ENCODE peak calls at places on chromosomes 16 and 17, in eight cellular contexts. One of them, this sample, is unnamed.
A peak's percentile ranks its signal among the peaks of the same experiment; 100 is the strongest.

GRCh38 chr16:80150978-80151705 is 389.7 kb upstream of the DYNLRB2 start:
- DNase-seq in GM20000: no peak
- DNase-seq in D341Med: no peak
- DNase-seq in AG09309: peak; percentile 73
- DNase-seq in kidney epithelial cell: no peak
- DNase-seq in HEK293T: no peak
- DNase-seq in anterior cingulate cortex: no peak
- DNase-seq in activated naive CD8-positive, alpha-beta T cell treated with anti-CD3 and anti-CD28 coated beads, Interleukin-2, amount 50 U/mL, for 24 hours: no peak
- DNase-seq in this sample: no peak

GRCh38 chr17:75908201-75908600 is 3.5 kb upstream of the MRPL38 start:
- DNase-seq in GM20000: no peak
- DNase-seq in D341Med: no peak
- DNase-seq in AG09309: no peak
- DNase-seq in kidney epithelial cell: no peak
- DNase-seq in HEK293T: no peak
- DNase-seq in anterior cingulate cortex: no peak
- DNase-seq in activated naive CD8-positive, alpha-beta T cell treated with anti-CD3 and anti-CD28 coated beads, Interleukin-2, amount 50 U/mL, for 24 hours: no peak
- DNase-seq in this sample: no peak

GRCh38 chr17:7192271-7192937 is 13.2 kb upstream of the ASGR1 start:
- DNase-seq in GM20000: no peak
- DNase-seq in D341Med: peak; percentile 49
- DNase-seq in AG09309: no peak
- DNase-seq in kidney epithelial cell: no peak
- DNase-seq in HEK293T: no peak
- DNase-seq in anterior cingulate cortex: no peak
- DNase-seq in activated naive CD8-positive, alpha-beta T cell treated with anti-CD3 and anti-CD28 coated beads, Interleukin-2, amount 50 U/mL, for 24 hours: no peak
- DNase-seq in this sample: no peak

GRCh38 chr17:9843152-9844010 is 17.7 kb downstream of the GLP2R start:
- DNase-seq in GM20000: no peak
- DNase-seq in D341Med: no peak
- DNase-seq in AG09309: no peak
- DNase-seq in kidney epithelial cell: no peak
- DNase-seq in HEK293T: no peak
- DNase-seq in anterior cingulate cortex: no peak
- DNase-seq in activated naive CD8-positive, alpha-beta T cell treated with anti-CD3 and anti-CD28 coated beads, Interleukin-2, amount 50 U/mL, for 24 hours: no peak
- DNase-seq in this sample: no peak

GRCh38 chr16:53773150-53773846 is 69.3 kb downstream of the FTO start:
- DNase-seq in GM20000: peak; percentile 38
- DNase-seq in D341Med: peak; percentile 59
- DNase-seq in AG09309: no peak
- DNase-seq in kidney epithelial cell: peak; percentile 80
- DNase-seq in HEK293T: peak; percentile 57
- DNase-seq in anterior cingulate cortex: peak; percentile 5
- DNase-seq in activated naive CD8-positive, alpha-beta T cell treated with anti-CD3 and anti-CD28 coated beads, Interleukin-2, amount 50 U/mL, for 24 hours: no peak
- DNase-seq in this sample: peak; percentile 99

GRCh38 chr17:42179911-42180410 is 981 bp downstream of the KCNH4 start:
- DNase-seq in GM20000: peak; percentile 60
- DNase-seq in D341Med: peak; percentile 62
- DNase-seq in AG09309: no peak
- DNase-seq in kidney epithelial cell: no peak
- DNase-seq in HEK293T: peak; percentile 43
- DNase-seq in anterior cingulate cortex: no peak
- DNase-seq in activated naive CD8-positive, alpha-beta T cell treated with anti-CD3 and anti-CD28 coated beads, Interleukin-2, amount 50 U/mL, for 24 hours: peak; percentile 30
- DNase-seq in this sample: no peak

GRCh38 chr17:13030459-13031305 is 12.9 kb upstream of the ELAC2 start:
- DNase-seq in GM20000: peak; percentile 52
- DNase-seq in D341Med: peak; percentile 49
- DNase-seq in AG09309: no peak
- DNase-seq in kidney epithelial cell: no peak
- DNase-seq in HEK293T: peak; percentile 68
- DNase-seq in anterior cingulate cortex: peak; percentile 15
- DNase-seq in activated naive CD8-positive, alpha-beta T cell treated with anti-CD3 and anti-CD28 coated beads, Interleukin-2, amount 50 U/mL, for 24 hours: peak; percentile 42
- DNase-seq in this sample: no peak

GRCh38 chr17:61517265-61517664 is 65.0 kb downstream of the TBX4 start:
- DNase-seq in GM20000: no peak
- DNase-seq in D341Med: no peak
- DNase-seq in AG09309: no peak
- DNase-seq in kidney epithelial cell: no peak
- DNase-seq in HEK293T: no peak
- DNase-seq in anterior cingulate cortex: no peak
- DNase-seq in activated naive CD8-positive, alpha-beta T cell treated with anti-CD3 and anti-CD28 coated beads, Interleukin-2, amount 50 U/mL, for 24 hours: no peak
- DNase-seq in this sample: no peak

GRCh38 chr17:67855504-67856324 is 30.4 kb downstream of the BPTF start:
- DNase-seq in GM20000: no peak
- DNase-seq in D341Med: no peak
- DNase-seq in AG09309: no peak
- DNase-seq in kidney epithelial cell: no peak
- DNase-seq in HEK293T: no peak
- DNase-seq in anterior cingulate cortex: no peak
- DNase-seq in activated naive CD8-positive, alpha-beta T cell treated with anti-CD3 and anti-CD28 coated beads, Interleukin-2, amount 50 U/mL, for 24 hours: no peak
- DNase-seq in this sample: no peak

GRCh38 chr16:76345093-76345735 is 68.0 kb downstream of the CNTNAP4 start:
- DNase-seq in GM20000: no peak
- DNase-seq in D341Med: no peak
- DNase-seq in AG09309: peak; percentile 8
- DNase-seq in kidney epithelial cell: peak; percentile 0
- DNase-seq in HEK293T: no peak
- DNase-seq in anterior cingulate cortex: no peak
- DNase-seq in activated naive CD8-positive, alpha-beta T cell treated with anti-CD3 and anti-CD28 coated beads, Interleukin-2, amount 50 U/mL, for 24 hours: no peak
- DNase-seq in this sample: peak; percentile 15

GRCh38 chr16:2810651-2811050 is 6.4 kb upstream of the PRSS21 start:
- DNase-seq in GM20000: no peak
- DNase-seq in D341Med: no peak
- DNase-seq in AG09309: no peak
- DNase-seq in kidney epithelial cell: no peak
- DNase-seq in HEK293T: no peak
- DNase-seq in anterior cingulate cortex: no peak
- DNase-seq in activated naive CD8-positive, alpha-beta T cell treated with anti-CD3 and anti-CD28 coated beads, Interleukin-2, amount 50 U/mL, for 24 hours: no peak
- DNase-seq in this sample: no peak

GRCh38 chr17:55442953-55443683 is 21.5 kb upstream of the MMD start:
- DNase-seq in GM20000: no peak
- DNase-seq in D341Med: no peak
- DNase-seq in AG09309: no peak
- DNase-seq in kidney epithelial cell: no peak
- DNase-seq in HEK293T: no peak
- DNase-seq in anterior cingulate cortex: no peak
- DNase-seq in activated naive CD8-positive, alpha-beta T cell treated with anti-CD3 and anti-CD28 coated beads, Interleukin-2, amount 50 U/mL, for 24 hours: no peak
- DNase-seq in this sample: no peak

GRCh38 chr17:28969706-28970393 is 18.5 kb upstream of the PHF12 start:
- DNase-seq in GM20000: no peak
- DNase-seq in D341Med: no peak
- DNase-seq in AG09309: no peak
- DNase-seq in kidney epithelial cell: no peak
- DNase-seq in HEK293T: no peak
- DNase-seq in anterior cingulate cortex: no peak
- DNase-seq in activated naive CD8-positive, alpha-beta T cell treated with anti-CD3 and anti-CD28 coated beads, Interleukin-2, amount 50 U/mL, for 24 hours: no peak
- DNase-seq in this sample: no peak

This sample was measured in epithelial cell of proximal tubule.